ENCODE peak calls at places on chromosomes 5 and 9, in four cellular contexts. A is activated T-helper 1 cell treated with Interleukin-2 at 50 U/mL for 16 hours, K is iris pigment epithelial cell, Z is BJ. P is an unnamed sample.

GRCh38 chr9:68791169-68791568 is 86.1 kb downstream of the PIP5K1B start:
- DNase-seq in A (no peak), K (no peak), Z (no peak), P (no peak)

GRCh38 chr9:127714020-127714835 is 1.2 kb downstream of the PTRH1 start:
- DNase-seq in A (no peak), Z (no peak), K (no peak), P (no peak)

GRCh38 chr9:126372716-126373115 is 46.1 kb downstream of the MVB12B start:
- DNase-seq in K (no peak), Z (no peak), A (no peak), P (no peak)

GRCh38 chr9:2469681-2470141 is 151.9 kb upstream of the VLDLR start:
- DNase-seq in K (no peak), A (no peak), Z (no peak), P (no peak)

GRCh38 chr9:70481471-70481870 is 67.0 kb upstream of the KLF9 start:
- DNase-seq in A (no peak), K (no peak), Z (no peak), P (no peak)

GRCh38 chr9:136996361-136997281 is at the start of gene CLIC3:
- DNase-seq in K (no peak), Z (no peak), A (peak), P (peak)

GRCh38 chr5:145906401-145906800 is 30.0 kb upstream of the SH3RF2 start:
- DNase-seq in Z (no peak), K (no peak), A (no peak), P (no peak)

GRCh38 chr5:179271301-179271650 is 74.0 kb downstream of the ADAMTS2 start:
- DNase-seq in Z (no peak), K (no peak), A (no peak), P (no peak)

GRCh38 chr5:152113401-152113800 is 188.8 kb upstream of the GLRA1 start:
- DNase-seq in A (peak), Z (no peak), K (no peak), P (no peak)

GRCh38 chr9:35277649-35278359 is 116.0 kb downstream of the UNC13B start:
- DNase-seq in A (no peak), Z (no peak), K (peak), P (no peak)

GRCh38 chr5:132438931-132439330 is 51.6 kb downstream of the IRF1 start:
- DNase-seq in Z (no peak), A (no peak), K (no peak), P (no peak)

GRCh38 chr5:60540855-60541805 is 158.8 kb downstream of the DEPDC1B start:
- DNase-seq in Z (no peak), A (no peak), K (no peak), P (no peak)

GRCh38 chr9:71487046-71487445 is 281.3 kb downstream of the CEMIP2 start:
- DNase-seq in K (no peak), A (no peak), Z (peak), P (no peak)

GRCh38 chr5:8598996-8599395 is 730.0 kb downstream of the MTRR start:
- DNase-seq in Z (no peak), K (no peak), A (no peak), P (no peak)

GRCh38 chr5:16784843-16785791 is 151.0 kb downstream of the MYO10 start:
- DNase-seq in K (peak), Z (no peak), A (no peak), P (no peak)

GRCh38 chr5:105739732-105740131 is 1931.0 kb downstream of the EFNA5 start:
- DNase-seq in A (no peak), Z (no peak), K (no peak), P (no peak)

GRCh38 chr5:111675540-111675939 is 81.5 kb downstream of the NREP start:
- DNase-seq in K (no peak), Z (no peak), A (no peak), P (no peak)

GRCh38 chr9:110807956-110808598 is 139.5 kb downstream of the MUSK start:
- DNase-seq in A (no peak), Z (no peak), K (no peak), P (no peak)

GRCh38 chr5:170151105-170151831 is 45.6 kb downstream of the FOXI1 start:
- DNase-seq in A (no peak), K (peak), Z (no peak), P (no peak)

GRCh38 chr5:15500326-15500958 is 462 bp downstream of the FBXL7 start:
- DNase-seq in K (peak), A (no peak), Z (no peak), P (no peak)

GRCh38 chr9:137761032-137761431 is 116.5 kb upstream of the CACNA1B start:
- DNase-seq in Z (no peak), A (no peak), K (peak), P (no peak)

GRCh38 chr5:162248107-162248713 is 180.6 kb downstream of the GABRG2 start:
- DNase-seq in Z (no peak), A (no peak), K (no peak), P (no peak)

GRCh38 chr5:855771-856530 is 5.2 kb upstream of the ZDHHC11 start:
- DNase-seq in A (no peak), K (no peak), Z (no peak), P (no peak)

GRCh38 chr9:129027224-129027684 is 877 bp downstream of the SH3GLB2 start:
- DNase-seq in Z (no peak), K (no peak), A (no peak), P (no peak)

GRCh38 chr5:87803352-87803751 is 390.6 kb upstream of the CCNH start:
- DNase-seq in A (no peak), K (no peak), Z (no peak), P (no peak)

GRCh38 chr5:75167345-75167744 is 69.3 kb downstream of the ANKRD31 start:
- DNase-seq in A (no peak), K (peak), Z (no peak), P (no peak)

GRCh38 chr5:4410151-4410550 is 730.0 kb upstream of the ADAMTS16 start:
- DNase-seq in A (no peak), K (no peak), Z (no peak), P (no peak)

GRCh38 chr5:6419340-6419852 is 29.3 kb upstream of the UBE2QL1 start:
- DNase-seq in A (no peak), Z (no peak), K (no peak), P (no peak)

GRCh38 chr9:136784249-136784996 is 6.7 kb upstream of the TMEM141 start:
- DNase-seq in Z (no peak), A (no peak), K (no peak), P (no peak)

GRCh38 chr9:14107977-14108376 is 206.0 kb downstream of the NFIB start:
- DNase-seq in K (no peak), Z (no peak), A (no peak), P (no peak)

GRCh38 chr9:116232425-116233159 is 79.0 kb downstream of the PAPPA start:
- DNase-seq in K (peak), Z (no peak), A (no peak), P (no peak)

GRCh38 chr5:127647361-127647958 is 1.4 kb upstream of the CTXN3 start:
- DNase-seq in A (no peak), K (no peak), Z (no peak), P (no peak)

P was measured in T-helper 17 cell.